ENCODE peak calls at places on chromosomes 16 and 17, in five cellular contexts. H, P, L, X and U are unnamed samples.

GRCh38 chr17:37187262-37187661 is 188.5 kb upstream of the C17orf78 start:
- DNase-seq in L (no peak), X (no peak), H (no peak), P (no peak), U (no peak)

GRCh38 chr16:28082624-28083023 is 19.1 kb upstream of the GSG1L start:
- DNase-seq in P (no peak), X (peak; percentile 15), H (no peak), L (no peak), U (no peak)

GRCh38 chr17:40362696-40363479 is 1.6 kb downstream of the GJD3 start:
- DNase-seq in P (peak; percentile 69), X (peak; percentile 85), H (peak; percentile 32), L (peak; percentile 94), U (no peak)

GRCh38 chr16:2520097-2520783 is at the start of gene AMDHD2:
- DNase-seq in L (peak; percentile 97), P (peak; percentile 92), H (peak; percentile 88), X (peak; percentile 92), U (peak; percentile 89)

GRCh38 chr16:74563828-74564263 is 43.1 kb downstream of the GLG1 start:
- DNase-seq in P (peak; percentile 32), H (no peak), L (no peak), X (no peak), U (no peak)

GRCh38 chr16:81521141-81521626 is 76.6 kb downstream of the CMIP start:
- DNase-seq in P (no peak), X (peak; percentile 63), H (no peak), L (no peak), U (no peak)

GRCh38 chr17:17849147-17849820 is 12.5 kb upstream of the SREBF1 start:
- DNase-seq in X (peak; percentile 67), H (peak; percentile 49), P (peak; percentile 53), L (no peak), U (peak; percentile 67)

GRCh38 chr17:71472809-71473789 is 647.7 kb upstream of the SOX9 start:
- DNase-seq in X (no peak), H (no peak), L (peak; percentile 84), P (peak; percentile 78), U (no peak)

GRCh38 chr16:69145658-69146057 is 13.2 kb downstream of the UTP4 start:
- DNase-seq in L (no peak), P (peak; percentile 21), X (no peak), H (no peak), U (no peak)

GRCh38 chr16:79847101-79847500 is 246.6 kb upstream of the MAF start:
- DNase-seq in P (no peak), L (no peak), H (no peak), X (no peak), U (no peak)

GRCh38 chr16:66662445-66663194 is 33.9 kb downstream of the CMTM4 start:
- DNase-seq in P (peak; percentile 58), L (peak; percentile 32), H (no peak), X (no peak), U (no peak)

GRCh38 chr16:4271176-4272113 is 1.4 kb downstream of the TFAP4 start:
- DNase-seq in P (peak; percentile 92), L (peak; percentile 96), H (peak; percentile 90), X (peak; percentile 93), U (peak; percentile 85)

GRCh38 chr17:77754956-77755355 is 203.5 kb upstream of the TNRC6C start:
- DNase-seq in P (no peak), X (no peak), H (no peak), L (no peak), U (no peak)

GRCh38 chr16:30844671-30845449 is 49.0 kb downstream of the BCL7C start:
- DNase-seq in L (peak; percentile 95), P (peak; percentile 95), X (peak; percentile 76), H (peak; percentile 87), U (no peak)
- H3K27ac ChIP-seq in L (no peak overlapping the region), P (no peak overlapping the region), X (peak overlapping the region; percentile 71), H (peak overlapping the region; percentile 40), U (no peak overlapping the region)

GRCh38 chr16:88614818-88615580 is 23.4 kb upstream of the IL17C start:
- DNase-seq in P (no peak), X (no peak), L (no peak), H (no peak), U (no peak)

GRCh38 chr16:88618182-88618955 is 20.0 kb upstream of the IL17C start:
- DNase-seq in X (no peak), P (no peak), L (no peak), H (no peak), U (no peak)

GRCh38 chr16:88617268-88618031 is 20.9 kb upstream of the IL17C start:
- DNase-seq in L (no peak), H (no peak), P (no peak), X (peak; percentile 53), U (no peak)

GRCh38 chr16:88616320-88616719 is 22.1 kb upstream of the IL17C start:
- DNase-seq in X (peak; percentile 87), H (no peak), L (no peak), P (no peak), U (peak; percentile 86)

DNA sequence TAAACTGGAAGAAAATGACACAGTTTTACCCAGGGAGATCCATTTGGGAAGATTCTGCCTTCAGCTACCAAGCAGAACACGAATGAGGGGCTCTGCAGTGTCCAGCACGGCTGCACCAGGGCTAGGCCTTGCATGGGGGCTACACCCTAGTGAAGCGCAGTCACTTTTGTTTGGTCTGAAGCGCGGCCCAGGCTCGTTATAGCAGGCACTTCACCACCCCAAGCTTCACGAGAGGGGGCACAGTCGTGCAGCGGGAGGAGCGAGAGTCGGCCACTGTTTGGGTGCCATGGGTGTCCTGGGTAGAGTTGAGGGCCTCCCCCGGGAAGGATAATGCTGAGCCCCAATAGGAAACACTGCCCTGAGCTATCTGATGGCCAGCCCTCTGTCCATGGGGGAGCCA is 21.6 kb upstream of the IL17C start:
- DNase-seq in L (no peak), H (no peak), P (no peak), X (no peak), U (no peak)
- H3K27ac ChIP-seq in L (no peak overlapping the region), H (no peak overlapping the region), P (no peak overlapping the region), X (peak overlapping the region; percentile 64), U (no peak overlapping the region)

GRCh38 chr17:66686601-66687000 is 148.3 kb upstream of the CACNG5 start:
- DNase-seq in X (no peak), H (no peak), P (no peak), L (no peak), U (no peak)
- H3K27ac ChIP-seq in X (no peak overlapping the region), H (no peak overlapping the region), P (no peak overlapping the region), L (no peak overlapping the region), U (no peak overlapping the region)

GRCh38 chr16:29644338-29644857 is 18.6 kb upstream of the SPN start:
- DNase-seq in H (no peak), L (no peak), P (no peak), X (no peak), U (no peak)
- H3K27ac ChIP-seq in H (no peak overlapping the region), L (no peak overlapping the region), P (no peak overlapping the region), X (no peak overlapping the region), U (no peak overlapping the region)